ENCODE peak calls at places on chromosomes 2 and 18, in six cellular contexts. U is choroid plexus epithelial cell, V is kidney epithelial cell, J is psoas muscle, M is nephron progenitor cell, C is stomach. Q is an unnamed sample.

GRCh38 chr2:66494708-66495107 is 59.8 kb downstream of the MEIS1 start:
- DNase-seq in U (peak), V (peak), J (peak), M (no peak), C (peak), Q (no peak)

GRCh38 chr2:147560810-147561521 is 283.9 kb upstream of the ACVR2A start:
- DNase-seq in U (no peak), V (no peak), J (no peak), M (no peak), C (no peak), Q (no peak)

GRCh38 chr2:150759531-150759930 is 272.1 kb upstream of the RND3 start:
- DNase-seq in U (no peak), V (no peak), J (no peak), M (no peak), C (no peak), Q (no peak)

GRCh38 chr2:86216577-86217555 is 17.6 kb downstream of the MRPL35 start:
- DNase-seq in U (peak), V (no peak), J (no peak), M (no peak), C (no peak), Q (peak)

GRCh38 chr2:100793982-100794381 is 26.0 kb upstream of the NPAS2 start:
- DNase-seq in U (no peak), V (no peak), J (no peak), M (no peak), C (no peak), Q (no peak)

GRCh38 chr2:45729753-45730512 is 78.5 kb downstream of the PRKCE start:
- DNase-seq in U (peak), V (no peak), J (no peak), M (no peak), C (no peak), Q (no peak)

GRCh38 chr18:57640749-57641148 is 19.1 kb upstream of the NARS1 start:
- DNase-seq in U (no peak), V (no peak), J (no peak), M (no peak), C (no peak), Q (no peak)

GRCh38 chr2:177245010-177245422 is 19.5 kb downstream of the NFE2L2 start:
- DNase-seq in U (peak), V (no peak), J (no peak), M (no peak), C (no peak), Q (no peak)

GRCh38 chr18:69858897-69859296 is 88.8 kb downstream of the CD226 start:
- DNase-seq in U (no peak), V (no peak), J (no peak), M (no peak), C (no peak), Q (no peak)

GRCh38 chr18:76384114-76384790 is 110.8 kb downstream of the ZNF516 start:
- DNase-seq in U (no peak), V (no peak), J (no peak), M (no peak), C (no peak), Q (no peak)

GRCh38 chr18:75489493-75490190 is 62.1 kb upstream of the SMIM21 start:
- DNase-seq in U (peak), V (peak), J (no peak), M (no peak), C (no peak), Q (no peak)

GRCh38 chr2:159052157-159052561 is 83.7 kb downstream of the TANC1 start:
- DNase-seq in U (no peak), V (no peak), J (no peak), M (no peak), C (no peak), Q (no peak)

GRCh38 chr2:48707466-48707865 is 48.1 kb downstream of the LHCGR start:
- DNase-seq in U (no peak), V (no peak), J (no peak), M (no peak), C (no peak), Q (no peak)

GRCh38 chr2:150486539-150487484 is 655 bp downstream of the RND3 start:
- DNase-seq in U (peak), V (no peak), J (no peak), M (peak), C (peak), Q (no peak)

GRCh38 chr2:124647663-124648062 is 622.6 kb downstream of the CNTNAP5 start:
- DNase-seq in U (no peak), V (no peak), J (no peak), M (no peak), C (no peak), Q (no peak)

GRCh38 chr2:41535575-41535974 is 512.2 kb upstream of the PKDCC start:
- DNase-seq in U (no peak), V (no peak), J (no peak), M (no peak), C (no peak), Q (no peak)

GRCh38 chr2:217091531-217091930 is 231.7 kb upstream of the TNP1 start:
- DNase-seq in U (no peak), V (no peak), J (no peak), M (no peak), C (no peak), Q (no peak)

GRCh38 chr18:49597556-49597955 is 35.7 kb downstream of the LIPG start:
- DNase-seq in U (no peak), V (no peak), J (no peak), M (no peak), C (no peak), Q (no peak)

GRCh38 chr18:33404244-33404873 is 36.2 kb downstream of the CCDC178 start:
- DNase-seq in U (peak), V (no peak), J (no peak), M (no peak), C (no peak), Q (no peak)

GRCh38 chr2:69685321-69686048 is 41.9 kb upstream of the AAK1 start:
- DNase-seq in U (peak), V (peak), J (no peak), M (no peak), C (peak), Q (no peak)

GRCh38 chr2:159064446-159065301 is 96.2 kb downstream of the TANC1 start:
- DNase-seq in U (peak), V (peak), J (no peak), M (no peak), C (no peak), Q (no peak)

GRCh38 chr2:84022810-84023431 is 436.2 kb downstream of the SUCLG1 start:
- DNase-seq in U (peak), V (peak), J (no peak), M (peak), C (no peak), Q (no peak)

GRCh38 chr2:157181234-157181633 is 76.3 kb upstream of the GALNT5 start:
- DNase-seq in U (peak), V (no peak), J (no peak), M (no peak), C (no peak), Q (no peak)

GRCh38 chr2:233489666-233490065 is 76.9 kb downstream of the USP40 start:
- DNase-seq in U (peak), V (no peak), J (no peak), M (no peak), C (no peak), Q (no peak)

GRCh38 chr18:48674758-48675157 is 135.9 kb downstream of the CTIF start:
- DNase-seq in U (no peak), V (no peak), J (no peak), M (no peak), C (no peak), Q (no peak)

GRCh38 chr18:22168360-22168921 is 948 bp upstream of the GATA6 start:
- DNase-seq in U (no peak), V (no peak), J (no peak), M (peak), C (peak), Q (no peak)

GRCh38 chr2:130821867-130822266 is 14.8 kb upstream of the ARHGEF4 start:
- DNase-seq in U (no peak), V (no peak), J (no peak), M (no peak), C (no peak), Q (no peak)

GRCh38 chr2:184730288-184730687 is 132.0 kb downstream of the ZNF804A start:
- DNase-seq in U (no peak), V (no peak), J (no peak), M (no peak), C (no peak), Q (no peak)

GRCh38 chr2:238097988-238098853 is 1.9 kb upstream of the ESPNL start:
- DNase-seq in U (peak), V (peak), J (peak), M (peak), C (peak), Q (peak)

GRCh38 chr2:61378281-61378680 is 92.6 kb downstream of the USP34 start:
- DNase-seq in U (no peak), V (no peak), J (no peak), M (no peak), C (no peak), Q (no peak)

GRCh38 chr2:195016821-195017220 is 640.2 kb upstream of the SLC39A10 start:
- DNase-seq in U (no peak), V (no peak), J (no peak), M (no peak), C (no peak), Q (no peak)

GRCh38 chr2:43559391-43560230 is 36.2 kb downstream of the THADA start:
- DNase-seq in U (no peak), V (no peak), J (no peak), M (no peak), C (no peak), Q (no peak)

GRCh38 chr2:10084956-10085851 is 5.0 kb upstream of the CYS1 start:
- DNase-seq in U (no peak), V (peak), J (no peak), M (no peak), C (no peak), Q (no peak)

GRCh38 chr18:58045265-58046086 is 1.4 kb downstream of the NEDD4L start:
- DNase-seq in U (peak), V (no peak), J (no peak), M (peak), C (peak), Q (peak)

GRCh38 chr2:101396352-101396717 is 9.0 kb upstream of the CREG2 start:
- DNase-seq in U (peak), V (peak), J (no peak), M (no peak), C (no peak), Q (no peak)

DNA sequence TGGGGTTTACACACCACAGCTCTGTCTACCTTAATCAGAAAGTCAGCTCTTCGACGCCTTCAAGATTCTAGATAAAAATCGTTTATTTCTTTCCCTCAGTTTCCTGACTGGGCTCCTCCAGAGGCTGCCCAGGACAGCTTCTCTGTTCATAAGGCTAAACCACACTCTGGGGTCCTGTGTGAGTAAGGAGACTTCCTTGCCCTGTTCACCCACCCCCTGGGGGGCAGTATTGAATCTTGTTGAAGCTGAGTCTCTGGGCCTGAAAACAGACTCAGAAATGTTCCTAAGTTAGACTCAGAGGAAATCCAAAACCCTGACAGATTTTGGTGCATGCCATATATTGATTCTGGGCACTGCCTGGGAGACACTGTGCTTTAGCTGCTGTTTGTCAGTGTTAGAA is 43.0 kb downstream of the G6PC2 start:
- DNase-seq in U (no peak), V (no peak), J (no peak), M (peak), C (no peak), Q (no peak)
- TF ChIP-seq CTCF in U (no peak), V (no peak), J (no peak), M (no peak), C (no peak), Q (no peak)

GRCh38 chr2:231925303-231926179 is 655 bp downstream of the NPPC start:
- DNase-seq in U (peak), V (no peak), J (peak), M (peak), C (peak), Q (peak)

GRCh38 chr2:231926180-231926741 is at the start of gene NPPC:
- DNase-seq in U (peak), V (no peak), J (no peak), M (peak), C (peak), Q (no peak)

GRCh38 chr2:231927566-231927890 is 1.3 kb upstream of the NPPC start:
- DNase-seq in U (no peak), V (no peak), J (no peak), M (no peak), C (no peak), Q (no peak)

GRCh38 chr2:231928481-231928880 is 2.3 kb upstream of the NPPC start:
- DNase-seq in U (peak), V (no peak), J (no peak), M (peak), C (peak), Q (peak)

DNA sequence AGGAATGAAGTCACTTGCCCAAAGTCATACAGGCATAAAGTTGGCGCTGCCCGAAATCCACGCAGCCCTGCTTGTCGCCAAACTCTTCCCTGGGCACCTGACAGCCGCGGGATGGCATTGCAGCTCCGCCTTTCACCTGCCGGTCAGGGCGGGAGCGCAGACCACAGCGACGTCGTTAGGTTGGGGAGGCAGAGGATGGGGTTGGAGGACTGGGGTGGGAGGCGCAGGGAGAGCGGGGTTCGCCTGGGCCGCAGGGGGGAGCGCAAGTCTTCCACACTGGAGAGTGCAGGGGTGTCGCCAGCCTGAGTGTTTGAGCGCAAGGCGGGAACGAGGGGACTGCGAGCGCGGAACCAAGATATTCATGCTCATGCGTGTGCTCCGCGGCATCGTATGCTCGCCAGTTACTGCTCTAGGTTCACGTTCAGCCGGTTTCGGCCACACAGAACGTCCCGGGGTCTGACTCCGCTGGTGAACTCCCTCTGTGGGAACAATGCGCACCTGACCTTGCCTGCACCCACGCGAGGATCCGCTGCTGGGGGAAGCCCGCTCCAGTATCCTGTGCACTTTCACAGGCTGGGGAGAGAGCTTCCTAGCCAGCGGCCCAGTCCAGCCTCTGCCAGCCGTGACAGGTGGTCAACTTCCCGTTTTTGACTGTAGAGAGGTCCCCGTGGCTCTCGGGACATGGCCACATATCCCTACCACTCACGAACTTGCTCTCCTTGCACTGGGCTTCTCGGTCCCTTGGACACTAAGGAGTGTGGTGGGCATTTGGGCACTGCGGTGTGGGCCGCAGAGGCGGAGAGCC is 767 bp upstream of the NPPC start:
- DNase-seq in U (peak), V (no peak), J (no peak), M (peak), C (no peak), Q (no peak)
- TF ChIP-seq CTCF in U (no peak), V (no peak), J (no peak), M (no peak), C (no peak), Q (no peak)

GRCh38 chr2:128495996-128496547 is 177.4 kb upstream of the HS6ST1 start:
- DNase-seq in U (no peak), V (no peak), J (no peak), M (no peak), C (peak), Q (no peak)

GRCh38 chr2:128493880-128494279 is 175.2 kb upstream of the HS6ST1 start:
- DNase-seq in U (no peak), V (no peak), J (no peak), M (no peak), C (peak), Q (no peak)

GRCh38 chr2:128494307-128494639 is 175.6 kb upstream of the HS6ST1 start:
- DNase-seq in U (peak), V (no peak), J (no peak), M (no peak), C (no peak), Q (peak)

GRCh38 chr2:128492966-128493811 is 174.5 kb upstream of the HS6ST1 start:
- DNase-seq in U (no peak), V (no peak), J (no peak), M (no peak), C (peak), Q (peak)

GRCh38 chr2:128494640-128495321 is 176.1 kb upstream of the HS6ST1 start:
- DNase-seq in U (no peak), V (no peak), J (no peak), M (no peak), C (peak), Q (peak)
- TF ChIP-seq CTCF in U (no peak), V (no peak), J (no peak), M (no peak), C (no peak), Q (no peak)

DNA sequence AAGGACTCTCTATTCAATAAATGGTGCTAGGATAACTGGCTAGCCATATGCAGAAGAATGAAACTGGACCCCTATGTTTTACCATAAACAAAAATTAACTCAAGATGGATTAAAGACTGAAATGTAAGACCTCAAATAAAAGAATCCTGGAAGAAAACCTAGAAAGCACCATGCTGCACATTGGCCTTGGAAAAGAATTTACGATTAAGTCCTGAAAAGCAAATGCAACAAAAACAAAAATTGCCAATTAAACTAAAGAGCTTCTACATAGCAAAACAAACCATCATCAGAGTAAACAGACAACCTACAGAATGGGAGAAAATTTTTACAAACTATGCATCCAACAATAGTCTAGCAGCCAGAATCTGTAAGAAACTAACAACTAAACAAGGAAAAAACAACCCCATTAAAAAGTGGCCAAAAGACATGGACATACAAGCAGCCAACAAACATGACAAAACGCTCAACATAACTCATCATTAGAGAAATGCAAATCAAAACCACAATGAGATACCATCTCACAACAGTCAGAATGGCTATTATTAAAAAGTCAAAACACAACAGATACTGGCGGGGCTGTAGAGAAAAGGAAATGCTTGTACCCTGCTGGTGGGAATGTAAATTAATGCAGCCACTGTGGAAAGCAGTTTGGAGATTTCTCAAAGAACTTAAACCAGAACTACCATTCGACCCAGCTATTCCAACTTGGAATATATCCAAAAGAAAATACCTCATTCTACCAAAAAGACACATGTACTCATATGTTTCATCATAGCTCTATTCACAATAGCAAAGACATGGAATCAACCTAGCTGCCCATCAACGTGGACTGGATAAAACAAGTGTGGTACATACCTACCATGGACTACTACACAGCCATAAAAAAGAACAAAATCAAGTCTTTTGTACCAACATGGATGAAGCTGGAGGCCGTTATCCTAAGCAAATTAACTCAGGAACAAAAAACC is 30.6 kb downstream of the SEPTIN10 start:
- DNase-seq in U (peak), V (no peak), J (no peak), M (no peak), C (no peak), Q (no peak)
- TF ChIP-seq CTCF in U (peak), V (no peak), J (no peak), M (no peak), C (no peak), Q (peak)

GRCh38 chr18:54684786-54685185 is 93.7 kb downstream of the DYNAP start:
- DNase-seq in U (peak), V (no peak), J (no peak), M (peak), C (no peak), Q (no peak)

GRCh38 chr18:54675076-54675475 is 84.0 kb downstream of the DYNAP start:
- DNase-seq in U (no peak), V (no peak), J (no peak), M (no peak), C (no peak), Q (no peak)

DNA sequence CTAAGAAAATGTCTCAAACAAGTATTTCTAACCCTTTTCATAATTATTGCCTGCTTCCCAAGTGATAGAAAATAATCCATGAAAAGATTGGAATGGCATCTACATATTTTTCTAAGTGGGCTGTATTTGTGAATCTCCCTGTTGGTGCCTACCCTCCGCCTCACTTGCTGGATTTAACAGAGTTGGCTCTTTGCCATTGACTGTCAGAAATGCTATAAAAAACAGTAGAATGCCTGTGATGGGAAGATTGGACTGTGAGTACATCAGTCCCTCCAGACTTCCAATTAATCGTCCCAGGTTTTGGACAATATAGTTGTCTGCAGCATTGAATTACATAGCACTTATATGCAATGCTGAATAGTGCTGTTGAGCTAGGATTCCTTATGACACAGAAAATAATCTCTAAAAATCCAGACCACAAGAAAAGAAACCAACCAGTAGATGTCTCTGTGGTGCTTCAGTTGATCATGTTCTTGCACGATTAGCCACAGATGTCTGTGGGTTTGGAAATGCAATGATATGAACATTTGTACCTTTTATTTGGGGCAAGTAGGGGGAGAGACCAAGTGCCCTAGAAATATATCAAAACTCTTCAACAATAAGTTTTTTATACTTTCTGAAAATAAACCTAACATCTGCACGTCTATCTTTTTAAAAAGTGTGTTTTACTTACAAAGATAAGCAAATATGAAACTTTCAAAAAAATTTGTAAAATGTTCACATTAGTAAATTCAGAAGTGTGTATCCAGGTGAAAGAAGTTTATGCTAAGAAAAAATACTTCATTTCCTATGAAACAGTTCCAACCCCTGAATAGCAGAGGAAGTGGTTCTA is 88.5 kb downstream of the DYNAP start:
- DNase-seq in U (peak), V (peak), J (no peak), M (no peak), C (no peak), Q (no peak)
- TF ChIP-seq CTCF in U (peak), V (peak), J (no peak), M (peak), C (peak), Q (peak)